ENCODE peak calls at places on chromosomes 5 and 9, in nine cellular contexts. J is HTR-8/SVneo; I is NCI-H748 treated with DMSO at 0.1 percent for 48 hours; E is neuronal stem cell; Q is stimulated activated CD4-positive, alpha-beta T cell treated with anti-CD3 and anti-CD28 coated beads, Interleukin-12 subunit alpha, Interleukin-12 subunit beta, amount 100 ng/mL, for 4 hours; Z is progenitor cell of endocrine pancreas; S is CD14-positive monocyte; N is putamen; T is astrocyte. O is an unnamed sample.

GRCh38 chr5:27130587-27130986 is 92.2 kb upstream of the CDH9 start:
- DNase-seq in T (peak; percentile 68), I (peak; percentile 31), S (no peak), Z (no peak), N (no peak), Q (no peak), J (no peak), E (no peak), O (no peak)

GRCh38 chr5:112847306-112847705 is 13.8 kb upstream of the SRP19 start:
- DNase-seq in T (no peak), Q (no peak), I (no peak), N (no peak), Z (no peak), E (no peak), S (no peak), J (no peak), O (no peak)

GRCh38 chr9:135525241-135526088 is 4.2 kb downstream of the LCN1 start:
- DNase-seq in Q (no peak), E (no peak), T (no peak), I (no peak), J (no peak), N (no peak), Z (no peak), S (no peak), O (no peak)

GRCh38 chr9:35827486-35827885 is 1.0 kb downstream of the FAM221B start:
- DNase-seq in N (no peak), J (no peak), Q (no peak), I (no peak), E (no peak), T (peak; percentile 50), Z (no peak), S (no peak), O (no peak)

GRCh38 chr9:95791695-95792094 is 83.8 kb upstream of the ERCC6L2 start:
- DNase-seq in J (no peak), E (no peak), Q (no peak), Z (no peak), I (no peak), T (no peak), S (no peak), N (no peak), O (no peak)

GRCh38 chr5:150278916-150279315 is 10.7 kb downstream of the CAMK2A start:
- DNase-seq in J (peak; percentile 85), T (peak; percentile 90), N (no peak), I (no peak), E (no peak), S (no peak), Q (no peak), Z (no peak), O (no peak)

GRCh38 chr9:133844876-133845658 is 106.9 kb upstream of the SARDH start:
- DNase-seq in S (peak; percentile 97), N (peak; percentile 49), J (peak; percentile 11), Q (no peak), I (no peak), E (no peak), Z (no peak), T (peak; percentile 70), O (no peak)

GRCh38 chr5:88819332-88819999 is 63.5 kb downstream of the MEF2C start:
- DNase-seq in Z (no peak), T (no peak), Q (no peak), E (no peak), I (no peak), J (no peak), N (no peak), S (no peak), O (no peak)

GRCh38 chr5:98349251-98349989 is 424.0 kb upstream of the RGMB start:
- DNase-seq in I (no peak), J (peak; percentile 13), S (no peak), E (no peak), T (peak; percentile 69), Q (no peak), N (no peak), Z (no peak), O (no peak)

GRCh38 chr5:180330810-180331646 is 22.1 kb downstream of the GFPT2 start:
- DNase-seq in I (no peak), Z (no peak), J (peak; percentile 93), E (no peak), S (no peak), T (peak; percentile 100), Q (no peak), N (no peak), O (no peak)

GRCh38 chr9:99184073-99184426 is 37.7 kb downstream of the ALG2 start:
- DNase-seq in J (no peak), Q (no peak), I (no peak), N (no peak), Z (no peak), S (no peak), T (no peak), E (no peak), O (no peak)

GRCh38 chr5:10310073-10310779 is 2.5 kb upstream of the CMBL start:
- DNase-seq in J (peak; percentile 91), Q (no peak), E (no peak), Z (no peak), S (no peak), T (peak; percentile 48), I (no peak), N (no peak), O (no peak)

GRCh38 chr5:167934561-167934971 is 356.9 kb upstream of the WWC1 start:
- DNase-seq in N (no peak), S (no peak), T (peak; percentile 89), I (no peak), Z (no peak), Q (no peak), E (no peak), J (no peak), O (no peak)

GRCh38 chr5:143913008-143913752 is 101.2 kb downstream of the HMHB1 start:
- DNase-seq in Q (no peak), I (no peak), E (no peak), Z (no peak), T (peak; percentile 87), N (no peak), S (no peak), J (peak; percentile 51), O (no peak)

GRCh38 chr9:86352440-86353106 is 1.6 kb downstream of the TUT7 start:
- DNase-seq in Q (no peak), E (no peak), Z (no peak), I (no peak), T (no peak), J (no peak), S (no peak), N (no peak), O (no peak)

GRCh38 chr5:153018121-153018520 is 472.3 kb upstream of the GRIA1 start:
- DNase-seq in Q (no peak), I (no peak), S (no peak), T (no peak), E (no peak), Z (no peak), N (no peak), J (no peak), O (no peak)